ENCODE peak calls at places on chromosomes 12 and 14, in six cellular contexts. C, M, V, I, D and B are unnamed samples.
A peak's percentile ranks its signal among the peaks of the same experiment; 100 is the strongest.

GRCh38 chr14:61891251-61891650 is 129.0 kb downstream of the SNAPC1 start:
- DNase-seq in C (no peak), M (no peak), V (no peak), I (no peak), D (peak; percentile 38), B (no peak)

GRCh38 chr12:104951759-104952509 is 6.2 kb downstream of the SLC41A2 start:
- DNase-seq in C (no peak), M (no peak), V (no peak), I (no peak), D (peak; percentile 53), B (no peak)

GRCh38 chr14:100850841-100851585 is 25.1 kb downstream of the MEG3 start:
- DNase-seq in C (peak; percentile 32), M (peak; percentile 79), V (peak; percentile 65), I (no peak), D (peak; percentile 27), B (peak; percentile 85)

GRCh38 chr14:50677527-50678063 is 9.5 kb upstream of the SAV1 start:
- DNase-seq in C (no peak), M (no peak), V (peak; percentile 57), I (no peak), D (peak; percentile 76), B (no peak)

GRCh38 chr12:14272954-14273910 is 92.2 kb upstream of the ATF7IP start:
- DNase-seq in C (no peak), M (no peak), V (peak; percentile 59), I (no peak), D (no peak), B (no peak)

GRCh38 chr14:52473557-52473956 is 78.7 kb downstream of the TXNDC16 start:
- DNase-seq in C (no peak), M (no peak), V (peak; percentile 45), I (no peak), D (peak; percentile 71), B (no peak)

GRCh38 chr12:93080994-93081809 is 152.1 kb upstream of the EEA1 start:
- DNase-seq in C (no peak), M (peak; percentile 65), V (no peak), I (no peak), D (peak; percentile 66), B (no peak)

GRCh38 chr14:105840266-105841021 is 314.1 kb downstream of the TMEM121 start:
- DNase-seq in C (no peak), M (peak; percentile 13), V (no peak), I (no peak), D (no peak), B (no peak)

GRCh38 chr12:57111046-57111698 is at the start of gene STAT6:
- DNase-seq in C (peak; percentile 48), M (peak; percentile 74), V (peak; percentile 93), I (no peak), D (peak; percentile 95), B (peak; percentile 92)

GRCh38 chr12:46198913-46199312 is 69.9 kb downstream of the SLC38A1 start:
- DNase-seq in C (no peak), M (no peak), V (no peak), I (no peak), D (no peak), B (no peak)

GRCh38 chr12:1922985-1923384 is 4.5 kb upstream of the CACNA2D4 start:
- DNase-seq in C (no peak), M (peak; percentile 25), V (peak; percentile 60), I (no peak), D (no peak), B (no peak)

GRCh38 chr14:91229743-91230200 is 14.7 kb downstream of the GPR68 start:
- DNase-seq in C (no peak), M (no peak), V (peak; percentile 94), I (no peak), D (peak; percentile 14), B (peak; percentile 56)

GRCh38 chr12:104533134-104533533 is 76.4 kb downstream of the CHST11 start:
- DNase-seq in C (no peak), M (no peak), V (no peak), I (no peak), D (no peak), B (no peak)

GRCh38 chr14:105102893-105103292 is 37.7 kb upstream of the GPR132 start:
- DNase-seq in C (no peak), M (no peak), V (peak; percentile 23), I (no peak), D (no peak), B (no peak)

GRCh38 chr12:115866909-115867525 is 410.5 kb downstream of the MED13L start:
- DNase-seq in C (no peak), M (peak; percentile 56), V (no peak), I (no peak), D (no peak), B (no peak)
- TF ChIP-seq CTCF in C (no peak), M (peak; percentile 63), V (no peak), I (no peak), D (peak; percentile 4), B (no peak)

GRCh38 chr12:49636979-49637378 is 13.6 kb downstream of the PRPF40B start:
- DNase-seq in C (peak; percentile 39), M (peak; percentile 81), V (peak; percentile 78), I (no peak), D (peak; percentile 81), B (peak; percentile 70)
- TF ChIP-seq CTCF in C (peak; percentile 64), M (peak; percentile 72), V (peak; percentile 78), I (peak; percentile 42), D (peak; percentile 86), B (peak; percentile 65)

GRCh38 chr12:67651380-67651695 is 2.8 kb downstream of the DYRK2 start:
- DNase-seq in C (no peak), M (no peak), V (peak; percentile 50), I (no peak), D (peak; percentile 60), B (no peak)
- TF ChIP-seq CTCF in C (peak; percentile 45), M (peak; percentile 33), V (peak; percentile 15), I (no peak), D (peak; percentile 42), B (no peak)

GRCh38 chr14:74459981-74460380 is 33.1 kb downstream of the NPC2 start:
- DNase-seq in C (no peak), M (no peak), V (no peak), I (no peak), D (no peak), B (no peak)

GRCh38 chr14:74457511-74457910 is 31.5 kb upstream of the SYNDIG1L start:
- DNase-seq in C (no peak), M (no peak), V (no peak), I (no peak), D (no peak), B (no peak)

GRCh38 chr14:74456684-74457083 is 30.7 kb upstream of the SYNDIG1L start:
- DNase-seq in C (no peak), M (no peak), V (no peak), I (no peak), D (no peak), B (no peak)

GRCh38 chr14:74462993-74463392 is 30.1 kb downstream of the NPC2 start:
- DNase-seq in C (no peak), M (no peak), V (no peak), I (no peak), D (no peak), B (no peak)

GRCh38 chr14:74459289-74459946 is 33.4 kb upstream of the SYNDIG1L start:
- DNase-seq in C (peak; percentile 43), M (peak; percentile 76), V (peak; percentile 42), I (no peak), D (peak; percentile 64), B (no peak)
- TF ChIP-seq CTCF in C (peak; percentile 57), M (peak; percentile 75), V (peak; percentile 74), I (no peak), D (peak; percentile 78), B (peak; percentile 20)

GRCh38 chr14:75980856-75981255 is 939 bp downstream of the TGFB3 start:
- DNase-seq in C (no peak), M (no peak), V (no peak), I (no peak), D (no peak), B (no peak)
- TF ChIP-seq CTCF in C (no peak), M (no peak), V (no peak), I (no peak), D (no peak), B (no peak)

DNA sequence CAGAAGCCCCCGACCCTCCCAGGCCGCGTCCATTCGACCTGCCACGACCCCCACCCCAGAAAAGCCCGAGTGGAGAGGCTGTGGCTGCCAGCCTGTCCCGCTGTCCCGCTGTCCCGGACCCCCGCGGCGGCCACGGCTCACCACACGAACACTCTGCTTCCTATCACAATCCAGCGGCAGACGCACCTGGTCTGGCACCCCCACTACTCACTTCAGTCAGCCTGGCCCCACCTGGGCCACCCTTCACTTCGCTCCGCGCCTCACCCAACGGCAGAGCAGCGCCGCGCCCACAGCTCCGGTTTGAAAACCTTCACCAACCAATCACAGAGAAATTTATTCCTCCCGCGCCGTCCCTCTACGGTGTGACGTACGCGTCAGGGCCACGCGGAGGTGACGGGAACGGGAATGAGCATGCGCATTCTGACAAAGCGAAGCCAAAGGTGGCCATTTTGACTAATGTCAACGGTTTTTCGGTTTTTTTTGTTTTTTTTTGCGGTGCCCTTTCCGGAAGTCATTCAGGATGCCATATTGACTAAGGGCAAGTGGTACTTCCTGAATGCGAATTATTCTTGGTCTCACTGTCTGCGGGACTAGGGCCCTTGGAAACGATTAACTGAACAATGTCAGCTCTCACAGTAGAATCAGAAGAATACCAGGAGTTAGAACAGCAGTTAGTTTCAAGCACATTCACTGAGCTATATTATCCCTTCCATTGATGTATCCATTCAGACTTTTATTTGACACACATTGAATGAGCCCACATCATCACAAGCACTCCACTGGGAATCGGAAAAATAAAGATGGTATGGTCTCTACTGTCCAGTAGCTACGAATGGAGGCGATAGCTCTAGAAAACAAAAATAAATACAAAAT is at the start of gene RACGAP1:
- DNase-seq in C (peak; percentile 87), M (peak; percentile 99), V (peak; percentile 99), I (peak; percentile 83), D (peak; percentile 99), B (peak; percentile 94)
- TF ChIP-seq CTCF in C (no peak), M (no peak), V (no peak), I (no peak), D (no peak), B (no peak)

GRCh38 chr12:106722854-106723253 is 51.6 kb upstream of the RIC8B start:
- DNase-seq in C (no peak), M (no peak), V (no peak), I (no peak), D (no peak), B (no peak)
- TF ChIP-seq CTCF in C (no peak), M (peak; percentile 62), V (no peak), I (no peak), D (peak; percentile 9), B (no peak)

GRCh38 chr12:26762185-26762584 is 70.8 kb downstream of the ITPR2 start:
- DNase-seq in C (no peak), M (no peak), V (no peak), I (no peak), D (no peak), B (no peak)
- TF ChIP-seq CTCF in C (no peak), M (no peak), V (no peak), I (no peak), D (no peak), B (no peak)

GRCh38 chr14:57845802-57846531 is 19.9 kb downstream of the SLC35F4 start:
- DNase-seq in C (no peak), M (no peak), V (no peak), I (no peak), D (peak; percentile 10), B (no peak)
- TF ChIP-seq CTCF in C (no peak), M (no peak), V (no peak), I (no peak), D (no peak), B (no peak)